ENCODE peak calls at places on chromosomes 1 and 21, in five cellular contexts. B is A549, N is IMR-90, Z is K562, Y is SK-N-SH. T is an unnamed sample.

GRCh38 chr1:10306435-10306834 is 92.4 kb upstream of the PGD start:
- DNase-seq in B (no peak), Y (no peak), N (no peak), Z (no peak), T (no peak)

GRCh38 chr1:65845758-65846060 is 53.0 kb downstream of the PDE4B start:
- DNase-seq in Z (no peak), N (no peak), B (no peak), Y (no peak), T (no peak)

GRCh38 chr1:65812065-65812464 is 19.4 kb downstream of the PDE4B start:
- DNase-seq in Y (no peak), B (no peak), Z (no peak), N (peak), T (no peak)

GRCh38 chr1:225470210-225470609 is 42.4 kb upstream of the LBR start:
- DNase-seq in N (no peak), B (no peak), Y (no peak), Z (no peak), T (no peak)

GRCh38 chr1:119594386-119594785 is 53.7 kb downstream of the ZNF697 start:
- DNase-seq in Z (no peak), B (no peak), Y (no peak), N (no peak), T (no peak)

GRCh38 chr1:218743861-218744505 is 398.8 kb downstream of the TGFB2 start:
- DNase-seq in Z (no peak), B (no peak), Y (no peak), N (no peak), T (no peak)

GRCh38 chr21:38917045-38917774 is 111.5 kb downstream of the ETS2 start:
- DNase-seq in Y (no peak), N (no peak), Z (no peak), B (no peak), T (peak)

GRCh38 chr1:234102591-234102990 is 198.1 kb downstream of the SLC35F3 start:
- DNase-seq in B (no peak), N (no peak), Y (no peak), Z (no peak), T (no peak)

GRCh38 chr21:45123440-45123839 is 49.1 kb downstream of the ADARB1 start:
- DNase-seq in Z (no peak), N (no peak), Y (no peak), B (no peak), T (peak)

GRCh38 chr21:17610862-17611261 is 1.8 kb downstream of the BTG3 start:
- DNase-seq in Z (no peak), B (peak), N (peak), Y (peak), T (peak)

GRCh38 chr1:227761621-227762230 is 26.5 kb downstream of the SNAP47 start:
- DNase-seq in N (no peak), Z (no peak), B (no peak), Y (no peak), T (no peak)

GRCh38 chr1:113657556-113658063 is 101.7 kb downstream of the PHTF1 start:
- DNase-seq in B (no peak), Z (no peak), Y (no peak), N (no peak), T (no peak)

GRCh38 chr1:236812334-236813030 is 17.4 kb downstream of the MTR start:
- DNase-seq in Y (no peak), N (no peak), B (no peak), Z (no peak), T (no peak)

GRCh38 chr1:109640285-109640865 is 15.5 kb upstream of the GSTM4 start:
- DNase-seq in Z (peak), Y (peak), N (peak), B (peak), T (peak)

GRCh38 chr1:244256086-244256485 is 195.6 kb downstream of the ADSS2 start:
- DNase-seq in N (no peak), Z (no peak), Y (no peak), B (no peak), T (no peak)

GRCh38 chr1:18870325-18870865 is 10.9 kb upstream of the TAS1R2 start:
- DNase-seq in N (no peak), Y (no peak), B (no peak), Z (no peak), T (no peak)

GRCh38 chr1:153040950-153041631 is at the start of gene SPRR2D:
- DNase-seq in N (no peak), Z (no peak), Y (no peak), B (no peak), T (no peak)

GRCh38 chr1:22570140-22570909 is 7.0 kb downstream of the EPHA8 start:
- DNase-seq in Z (no peak), N (no peak), B (no peak), Y (peak), T (no peak)

GRCh38 chr1:75135829-75136142 is 1.6 kb downstream of the LHX8 start:
- DNase-seq in Z (no peak), B (peak), Y (no peak), N (no peak), T (no peak)

GRCh38 chr1:192952646-192953045 is 106.5 kb downstream of the UCHL5 start:
- DNase-seq in Z (no peak), N (peak), Y (no peak), B (no peak), T (no peak)

GRCh38 chr1:199970125-199970524 is 57.4 kb upstream of the NR5A2 start:
- DNase-seq in Y (no peak), N (no peak), B (no peak), Z (no peak), T (no peak)

GRCh38 chr1:203935286-203935685 is 73.9 kb downstream of the SNRPE start:
- DNase-seq in Y (no peak), N (no peak), Z (no peak), B (no peak), T (no peak)

GRCh38 chr1:21508580-21509350 is 458 bp upstream of the ALPL start:
- DNase-seq in B (peak), N (peak), Y (peak), Z (peak), T (no peak)

GRCh38 chr21:22554690-22555316 is 1556.6 kb downstream of the NCAM2 start:
- DNase-seq in Y (no peak), B (no peak), Z (no peak), N (no peak), T (no peak)

GRCh38 chr1:58968360-58968952 is 184.6 kb upstream of the JUN start:
- DNase-seq in Z (peak), B (no peak), N (peak), Y (peak), T (no peak)

GRCh38 chr1:169115891-169116585 is 9.5 kb downstream of the ATP1B1 start:
- DNase-seq in Z (no peak), N (peak), B (peak), Y (peak), T (peak)

GRCh38 chr1:42186172-42186571 is 21.6 kb upstream of the GUCA2A start:
- DNase-seq in Y (no peak), N (peak), Z (no peak), B (no peak), T (no peak)

GRCh38 chr1:17682403-17682802 is 72.7 kb upstream of the ACTL8 start:
- DNase-seq in N (no peak), Y (peak), Z (no peak), B (no peak), T (no peak)

GRCh38 chr1:211334986-211335385 is 8.4 kb downstream of the TRAF5 start:
- DNase-seq in Y (no peak), N (peak), Z (no peak), B (no peak), T (no peak)

DNA sequence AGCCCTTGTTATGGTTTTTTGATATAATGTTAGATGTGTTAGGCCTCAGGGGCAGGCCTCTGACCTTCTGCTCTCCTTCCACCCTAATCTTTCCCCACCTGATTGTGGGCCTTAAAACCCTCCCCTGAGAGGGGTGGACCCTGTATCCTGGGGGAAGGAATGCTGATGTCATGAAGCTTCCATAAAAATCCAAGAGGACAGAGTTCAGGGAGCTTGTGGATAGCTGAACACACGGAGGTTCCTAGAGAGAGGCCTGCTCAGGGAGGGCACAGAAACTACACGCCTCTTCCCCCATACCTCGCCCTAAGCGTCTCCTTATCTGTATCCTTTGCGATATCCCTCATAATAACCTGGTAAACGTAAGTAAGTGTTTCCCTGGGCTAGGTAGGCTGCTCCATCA is 4.3 kb downstream of the MFN2 start:
- DNase-seq in Z (no peak), N (no peak), B (no peak), Y (no peak), T (peak)
- TF ChIP-seq SMC3 in Z (no peak), N (no peak), B (no peak), Y (no peak), T (no peak)

DNA sequence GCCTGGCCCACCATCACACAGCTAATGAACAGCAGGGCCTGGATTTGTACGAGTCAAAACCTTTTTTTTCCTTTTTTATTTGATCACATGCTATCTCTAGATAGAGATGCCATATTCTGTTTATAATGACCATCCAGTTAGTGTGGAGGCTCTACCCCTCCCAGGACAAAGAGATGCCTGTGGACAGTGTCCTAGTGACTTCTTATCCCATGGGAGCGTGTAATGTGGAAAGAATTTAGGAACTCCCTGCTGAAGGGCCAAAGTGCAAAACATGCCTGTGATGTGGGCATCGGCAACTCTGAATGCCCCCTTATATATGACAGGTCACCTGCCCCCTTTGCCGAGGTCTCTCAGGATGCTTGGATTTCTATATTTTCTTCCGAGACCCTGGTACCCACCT is 292.2 kb downstream of the RRAGC start:
- DNase-seq in N (no peak), Z (no peak), B (no peak), Y (no peak), T (peak)
- TF ChIP-seq SMC3 in N (no peak), Z (no peak), B (no peak), Y (no peak), T (no peak)

DNA sequence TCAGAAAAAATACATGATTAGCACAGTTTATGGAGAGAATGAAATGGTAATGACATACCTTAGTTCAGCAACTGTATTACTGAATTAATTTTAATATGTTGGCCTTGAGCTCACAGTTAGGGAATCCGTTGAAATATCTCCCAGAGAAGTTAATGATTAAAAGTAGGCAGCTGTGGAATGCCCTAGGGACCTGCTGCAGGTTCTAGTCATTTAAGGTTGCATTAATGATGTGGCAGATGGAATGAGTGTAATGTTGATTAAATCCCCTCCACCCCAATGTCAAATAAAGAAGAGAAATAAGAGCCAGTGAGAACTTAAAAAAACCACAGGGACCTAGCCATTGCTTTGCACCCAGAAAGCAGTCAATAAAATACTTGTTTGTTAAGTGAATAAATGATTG is 40.3 kb upstream of the TRIM45 start:
- DNase-seq in B (peak), N (no peak), Y (no peak), Z (no peak), T (peak)
- TF ChIP-seq SMC3 in B (no peak), N (no peak), Y (no peak), Z (no peak), T (no peak)

GRCh38 chr21:26115899-26116298 is 54.7 kb downstream of the APP start:
- DNase-seq in Z (no peak), Y (no peak), N (peak), B (peak), T (no peak)
- TF ChIP-seq SMC3 in Z (no peak), Y (no peak), N (no peak), B (no peak), T (no peak)

DNA sequence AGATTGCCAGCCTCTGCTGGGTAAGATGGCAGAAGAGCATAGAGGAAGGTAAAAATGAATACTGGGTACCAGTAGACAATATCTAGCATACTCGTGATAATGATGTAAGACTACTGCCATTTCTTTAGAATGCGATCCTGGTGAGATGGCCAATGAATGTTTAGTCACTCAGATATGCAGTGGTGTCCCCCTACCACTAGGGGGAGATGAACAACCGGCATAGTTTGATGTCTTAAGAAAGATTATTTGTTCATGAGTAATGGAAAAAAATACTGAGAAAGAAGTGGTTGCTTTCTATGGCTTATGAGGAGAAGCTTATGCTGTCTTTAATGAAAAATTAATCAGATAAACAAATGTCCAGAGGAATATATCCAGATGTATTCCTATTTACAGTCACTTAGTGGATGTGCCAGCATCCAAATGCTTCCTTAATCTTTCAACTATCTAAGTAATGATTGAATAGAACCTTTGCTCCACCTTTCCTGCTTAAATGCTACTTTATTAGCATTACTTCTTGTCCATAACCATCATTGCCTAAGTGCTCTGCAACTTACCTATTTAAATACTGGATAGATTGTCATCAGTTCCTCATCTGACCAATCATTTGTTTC is 256.6 kb downstream of the ST6GALNAC3 start:
- DNase-seq in Z (peak), B (peak), N (peak), Y (peak), T (peak)
- TF ChIP-seq SMC3 in Z (peak), B (peak), N (peak), Y (peak), T (peak)

GRCh38 chr1:115218034-115218405 is 120.0 kb downstream of the NGF start:
- DNase-seq in N (no peak), Z (no peak), Y (no peak), B (no peak), T (no peak)

GRCh38 chr1:115218696-115219095 is 119.4 kb downstream of the NGF start:
- DNase-seq in N (no peak), Z (no peak), B (no peak), Y (no peak), T (no peak)

GRCh38 chr1:115217150-115218033 is 120.7 kb downstream of the NGF start:
- DNase-seq in Z (no peak), B (no peak), Y (no peak), N (no peak), T (no peak)

GRCh38 chr1:115220340-115221030 is 117.6 kb downstream of the NGF start:
- DNase-seq in N (no peak), B (no peak), Y (no peak), Z (no peak), T (no peak)

DNA sequence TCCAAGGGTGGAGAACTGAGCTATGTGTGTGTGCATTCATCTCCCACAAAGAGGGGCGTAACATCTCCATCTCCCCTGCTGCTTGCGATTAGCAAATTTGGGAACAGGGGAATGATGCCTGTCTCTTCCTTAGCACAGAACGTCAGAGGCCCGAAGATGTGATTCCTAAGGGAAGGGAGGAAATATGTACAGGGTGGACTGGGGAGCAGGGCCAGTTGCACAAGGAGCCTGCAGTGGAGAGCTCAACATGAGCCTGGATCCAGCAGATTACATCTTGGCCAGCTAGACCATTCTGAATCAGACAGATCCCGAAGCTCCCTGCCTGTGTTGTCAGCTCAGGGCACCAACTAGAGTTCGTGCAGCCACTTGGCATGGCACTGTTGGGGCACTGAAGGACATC is 118.1 kb downstream of the NGF start:
- DNase-seq in N (no peak), B (no peak), Y (no peak), Z (no peak), T (no peak)
- TF ChIP-seq SMC3 in N (no peak), B (no peak), Y (no peak), Z (no peak), T (no peak)

DNA sequence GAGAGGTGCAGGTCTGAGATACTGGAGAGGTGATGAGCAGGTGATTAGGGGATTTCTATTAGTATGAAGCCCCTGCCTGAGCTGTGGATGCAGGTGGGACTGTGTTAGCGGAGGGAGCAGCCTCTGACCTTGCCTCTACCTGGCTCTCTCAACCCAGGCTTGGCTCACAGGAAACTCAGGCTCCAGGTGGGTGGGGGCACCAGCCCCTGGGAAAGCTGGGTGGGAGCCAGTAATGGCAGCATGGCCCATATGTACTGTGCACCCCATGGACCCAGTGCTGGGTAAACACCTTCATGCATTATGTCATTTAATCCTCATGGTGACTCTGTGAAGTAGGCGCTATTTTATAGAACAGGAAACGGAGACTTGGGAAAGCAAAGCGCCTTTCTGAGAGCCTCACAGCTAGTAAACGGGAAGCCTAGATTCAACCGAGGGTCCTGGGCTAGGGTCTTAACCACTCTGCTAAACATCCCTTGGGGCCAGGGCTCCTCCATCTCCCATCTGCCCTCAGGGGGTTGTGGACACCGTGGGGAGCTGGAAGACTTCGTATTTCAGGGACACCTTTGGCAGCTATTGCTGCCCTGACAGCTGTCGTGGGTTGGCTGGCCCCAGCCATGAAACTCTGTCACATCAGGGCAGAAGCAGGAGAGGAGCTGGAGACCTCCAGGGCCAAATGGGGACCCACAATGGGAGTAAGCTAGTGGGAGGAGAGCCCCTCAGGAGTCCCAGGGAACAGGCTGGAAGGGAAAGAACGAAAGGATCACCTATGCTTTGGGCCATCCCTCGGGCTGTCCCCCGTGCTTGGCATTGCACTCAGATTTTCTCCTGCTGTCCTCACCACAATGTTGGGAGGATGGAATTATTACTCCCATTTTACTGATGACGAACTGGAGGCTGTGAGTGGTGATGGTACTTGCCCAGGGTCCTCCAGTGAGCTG is 59.6 kb upstream of the CSF3R start:
- DNase-seq in N (no peak), Y (no peak), Z (no peak), B (no peak), T (no peak)
- TF ChIP-seq SMC3 in N (no peak), Y (no peak), Z (no peak), B (no peak), T (no peak)

DNA sequence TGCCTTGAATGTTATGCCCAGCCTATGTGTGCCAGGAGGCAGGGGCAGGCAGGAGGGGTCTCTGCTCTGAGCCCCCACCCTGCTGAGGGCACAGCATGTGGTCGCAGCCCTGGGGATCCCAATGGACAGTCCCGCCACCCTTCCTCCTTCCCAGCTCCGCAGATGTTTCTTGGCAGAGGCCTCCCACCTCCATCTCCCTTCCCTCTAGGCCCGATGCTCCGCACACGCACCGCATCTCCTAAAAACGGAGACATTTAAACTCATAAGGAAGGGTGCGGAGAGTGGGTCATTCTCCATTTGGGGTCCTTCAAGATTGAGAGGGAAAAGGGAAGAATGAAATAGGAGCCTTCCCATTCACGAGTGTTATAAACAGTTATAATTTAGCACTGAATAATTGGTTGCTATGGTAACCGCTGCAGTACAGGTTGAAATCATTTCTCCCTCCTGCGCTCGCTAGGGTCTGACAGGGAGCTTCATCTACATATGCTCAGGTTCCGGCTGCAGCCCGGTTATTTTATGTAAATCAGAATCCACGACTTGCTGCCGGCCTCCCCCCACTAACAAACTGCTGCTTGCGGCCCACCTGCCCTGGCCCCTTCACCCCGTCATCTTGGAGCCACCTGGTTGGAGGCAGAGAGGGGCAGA is 16.0 kb downstream of the CHD5 start:
- DNase-seq in B (no peak), N (no peak), Y (no peak), Z (no peak), T (no peak)
- TF ChIP-seq SMC3 in B (no peak), N (no peak), Y (no peak), Z (no peak), T (no peak)

GRCh38 chr1:90370696-90371095 is 346.4 kb downstream of the BARHL2 start:
- DNase-seq in Z (no peak), B (no peak), Y (no peak), N (no peak), T (no peak)

GRCh38 chr1:90371106-90371813 is 345.8 kb downstream of the BARHL2 start:
- DNase-seq in Y (no peak), B (no peak), Z (no peak), N (peak), T (no peak)
- TF ChIP-seq SMC3 in Y (no peak), B (no peak), Z (no peak), N (no peak), T (no peak)

T was measured in HepG2.